ENCODE peak calls at places on chromosomes 7 and 10, in eight cellular contexts. E is heart left ventricle, L is ascending aorta, A is neural progenitor cell, F is astrocyte, U is Peyer's patch, T is GM23338, K is thyroid gland. N is an unnamed sample. For H3K4me1, the result is how much of the 10 kb centered on the place peaks cover.

GRCh38 chr10:133378251-133379096 is 588 bp upstream of the PAOX start:
- DNase-seq in E (peak), L (no peak), A (peak), F (peak), U (peak), T (peak), K (peak), N (no peak)

GRCh38 chr10:117544729-117545140 is 2.2 kb downstream of the EMX2 start:
- DNase-seq in E (no peak), L (no peak), A (peak), F (no peak), U (peak), T (peak), K (no peak), N (no peak)

GRCh38 chr10:59517961-59518360 is 155.6 kb upstream of the FAM13C start:
- DNase-seq in E (no peak), L (no peak), A (no peak), F (no peak), U (no peak), T (no peak), K (no peak), N (no peak)

GRCh38 chr7:98295467-98296220 is 14.2 kb downstream of the BRI3 start:
- DNase-seq in E (no peak), L (no peak), A (no peak), F (no peak), U (no peak), T (no peak), K (peak), N (no peak)

GRCh38 chr7:151304856-151305255 is 36.8 kb upstream of the NUB1 start:
- DNase-seq in E (no peak), L (no peak), A (peak), F (no peak), U (no peak), T (peak), K (no peak), N (no peak)

GRCh38 chr7:73560035-73560835 is 2.7 kb upstream of the BCL7B start:
- DNase-seq in E (no peak), L (no peak), A (no peak), F (peak), U (no peak), T (no peak), K (no peak), N (peak)

GRCh38 chr7:151215396-151215795 is 5.1 kb upstream of the H2BK1 start:
- DNase-seq in E (no peak), L (no peak), A (no peak), F (no peak), U (peak), T (no peak), K (no peak), N (no peak)

GRCh38 chr7:3597243-3597642 is 296.2 kb downstream of the SDK1 start:
- DNase-seq in E (no peak), L (no peak), A (no peak), F (no peak), U (no peak), T (no peak), K (no peak), N (no peak)

GRCh38 chr10:3861785-3862184 is 76.8 kb upstream of the KLF6 start:
- DNase-seq in E (no peak), L (no peak), A (no peak), F (no peak), U (no peak), T (no peak), K (peak), N (no peak)

GRCh38 chr7:16079723-16080122 is 341.6 kb downstream of the CRPPA start:
- DNase-seq in E (no peak), L (no peak), A (no peak), F (no peak), U (no peak), T (no peak), K (no peak), N (no peak)

GRCh38 chr7:39659356-39660013 is 36.1 kb downstream of the RALA start:
- DNase-seq in E (no peak), L (no peak), A (no peak), F (no peak), U (no peak), T (no peak), K (no peak), N (no peak)

GRCh38 chr7:80984619-80985018 is 65.8 kb upstream of the SEMA3C start:
- DNase-seq in E (no peak), L (no peak), A (no peak), F (no peak), U (no peak), T (no peak), K (no peak), N (no peak)

GRCh38 chr7:5093948-5094347 is 48.3 kb downstream of the RBAK start:
- DNase-seq in E (no peak), L (no peak), A (no peak), F (no peak), U (no peak), T (no peak), K (no peak), N (no peak)

GRCh38 chr10:92688927-92689662 is 660 bp upstream of the HHEX start:
- DNase-seq in E (no peak), L (no peak), A (peak), F (peak), U (peak), T (peak), K (peak), N (no peak)

GRCh38 chr7:11317766-11318165 is 344.1 kb downstream of the PHF14 start:
- DNase-seq in E (no peak), L (no peak), A (no peak), F (no peak), U (no peak), T (no peak), K (no peak), N (no peak)

GRCh38 chr10:101574354-101574753 is 13.7 kb downstream of the POLL start:
- DNase-seq in E (no peak), L (no peak), A (no peak), F (no peak), U (no peak), T (no peak), K (no peak), N (no peak)

GRCh38 chr7:116633131-116633988 is 38.6 kb upstream of the MET start:
- DNase-seq in E (no peak), L (no peak), A (no peak), F (peak), U (no peak), T (no peak), K (peak), N (peak)

GRCh38 chr7:30977896-30978564 is 14.3 kb downstream of the GHRHR start:
- DNase-seq in E (no peak), L (no peak), A (peak), F (no peak), U (peak), T (peak), K (peak), N (no peak)

GRCh38 chr10:28496481-28496961 is 36.4 kb upstream of the WAC start:
- DNase-seq in E (no peak), L (no peak), A (no peak), F (no peak), U (no peak), T (no peak), K (peak), N (no peak)

GRCh38 chr10:90179696-90180407 is 478.5 kb downstream of the KIF20B start:
- DNase-seq in E (no peak), L (no peak), A (no peak), F (peak), U (no peak), T (no peak), K (no peak), N (peak)

GRCh38 chr7:23467281-23467680 is 3.0 kb downstream of the IGF2BP3 start:
- DNase-seq in E (no peak), L (no peak), A (peak), F (no peak), U (no peak), T (peak), K (no peak), N (no peak)

GRCh38 chr10:10873289-10873688 is 144.4 kb upstream of the CELF2 start:
- DNase-seq in E (no peak), L (no peak), A (no peak), F (no peak), U (no peak), T (no peak), K (no peak), N (no peak)

GRCh38 chr7:11830582-11831382 is 1.2 kb downstream of the THSD7A start:
- DNase-seq in E (no peak), L (no peak), A (no peak), F (peak), U (no peak), T (peak), K (peak), N (no peak)

GRCh38 chr7:157930441-157930840 is 593.6 kb downstream of the DNAJB6 start:
- DNase-seq in E (no peak), L (no peak), A (no peak), F (no peak), U (no peak), T (no peak), K (no peak), N (no peak)

GRCh38 chr10:35495521-35496238 is 109.5 kb upstream of the GJD4 start:
- DNase-seq in E (no peak), L (no peak), A (peak), F (no peak), U (no peak), T (no peak), K (peak), N (no peak)

DNA sequence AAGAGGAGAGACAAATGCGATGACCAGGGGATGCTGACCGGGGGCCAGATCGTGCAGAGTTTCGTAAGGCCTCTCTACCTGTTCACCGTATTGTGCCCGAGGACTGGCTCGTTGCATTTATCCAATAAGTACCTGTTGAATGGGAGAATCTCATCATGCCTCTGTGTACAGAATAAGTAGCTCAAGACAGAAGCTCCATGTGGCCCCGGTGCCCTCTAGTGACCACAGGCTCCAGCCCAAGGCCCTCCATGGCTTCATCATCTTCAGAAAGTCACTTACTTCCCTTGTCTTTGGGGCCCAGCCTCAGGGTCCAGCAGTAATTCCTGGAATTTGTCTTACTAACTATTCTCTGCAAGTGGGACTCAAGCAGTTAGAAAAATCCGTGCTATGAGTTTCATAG is 151.0 kb downstream of the CHN2 start:
- DNase-seq in E (peak), L (no peak), A (peak), F (no peak), U (peak), T (peak), K (peak), N (no peak)
- TF ChIP-seq CTCF in E (peak), L (no peak), A (peak), F (no peak), U (peak), T (peak), K (no peak), N (peak)

DNA sequence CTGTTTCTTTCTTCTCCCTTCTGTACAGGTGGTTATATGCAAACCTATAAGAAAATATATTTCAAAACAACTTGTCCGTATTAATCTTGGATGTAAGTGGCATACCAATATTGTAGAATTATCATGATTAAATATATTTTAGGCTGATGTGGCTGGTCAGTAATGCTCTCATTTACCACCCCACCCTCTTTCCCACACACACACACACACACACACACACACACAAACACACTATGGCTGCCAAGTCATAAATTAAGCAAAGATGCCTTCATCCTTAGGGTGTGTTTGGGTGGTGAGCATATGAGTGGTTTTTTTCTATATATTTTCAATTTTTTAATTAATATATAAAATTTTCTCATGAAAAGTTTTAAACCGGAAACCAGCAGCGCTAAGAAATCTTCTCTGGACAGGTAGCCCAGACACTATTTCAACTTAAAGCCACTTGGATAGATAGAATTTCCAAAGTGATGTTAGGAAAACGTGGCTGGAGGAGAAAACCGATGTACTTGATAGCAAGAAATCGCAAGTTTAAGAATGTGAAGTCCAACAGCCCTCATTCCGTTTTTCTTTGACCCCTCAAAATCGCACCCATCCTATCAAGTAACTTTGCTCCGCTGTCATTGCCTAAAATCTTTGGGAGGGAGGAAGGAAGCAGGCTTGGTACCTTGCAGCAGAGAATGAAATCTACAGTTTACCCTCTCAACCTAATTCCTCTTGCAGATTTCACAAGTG is 171.7 kb downstream of the FAM107B start:
- DNase-seq in E (no peak), L (no peak), A (no peak), F (peak), U (no peak), T (peak), K (no peak), N (no peak)
- H3K4me1 ChIP-seq in E (under half), L (under half), A (under half), F (under half), U (under half), T (under half), K (under half), N (under half)

DNA sequence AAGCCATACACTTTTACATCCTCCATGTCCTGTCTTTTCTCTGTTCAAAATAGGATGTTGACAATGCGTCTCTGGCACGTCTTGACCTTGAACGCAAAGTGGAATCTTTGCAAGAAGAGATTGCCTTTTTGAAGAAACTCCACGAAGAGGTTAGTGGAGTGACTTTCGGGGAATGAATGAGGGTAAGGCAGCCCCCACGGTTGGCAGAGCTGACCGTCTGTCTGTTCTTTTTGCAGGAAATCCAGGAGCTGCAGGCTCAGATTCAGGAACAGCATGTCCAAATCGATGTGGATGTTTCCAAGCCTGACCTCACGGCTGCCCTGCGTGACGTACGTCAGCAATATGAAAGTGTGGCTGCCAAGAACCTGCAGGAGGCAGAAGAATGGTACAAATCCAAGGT is 5.5 kb downstream of the VIM start:
- DNase-seq in E (no peak), L (no peak), A (no peak), F (no peak), U (no peak), T (no peak), K (peak), N (no peak)
- H3K27ac ChIP-seq in E (no peak), L (peak), A (no peak), F (peak), U (peak), T (no peak), K (peak), N (no peak)

GRCh38 chr10:37819797-37820196 is 37.6 kb downstream of the ZNF248 start:
- DNase-seq in E (no peak), L (no peak), A (no peak), F (no peak), U (no peak), T (no peak), K (no peak), N (no peak)
- TF ChIP-seq CTCF in E (no peak), L (no peak), A (no peak), F (no peak), U (no peak), T (no peak), K (no peak), N (no peak)

GRCh38 chr10:103545771-103546281 is 52.3 kb downstream of the NEURL1 start:
- DNase-seq in E (no peak), L (no peak), A (no peak), F (no peak), U (peak), T (no peak), K (no peak), N (no peak)

GRCh38 chr10:103543617-103544525 is 50.4 kb downstream of the NEURL1 start:
- DNase-seq in E (no peak), L (no peak), A (no peak), F (no peak), U (peak), T (no peak), K (no peak), N (no peak)

GRCh38 chr10:103546401-103546800 is 52.9 kb downstream of the NEURL1 start:
- DNase-seq in E (no peak), L (no peak), A (no peak), F (no peak), U (no peak), T (no peak), K (no peak), N (no peak)

GRCh38 chr10:103544657-103545310 is 51.3 kb downstream of the NEURL1 start:
- DNase-seq in E (no peak), L (no peak), A (no peak), F (no peak), U (peak), T (no peak), K (no peak), N (no peak)

GRCh38 chr10:103545366-103545765 is 51.9 kb downstream of the NEURL1 start:
- DNase-seq in E (no peak), L (no peak), A (no peak), F (no peak), U (no peak), T (no peak), K (no peak), N (no peak)
- H3K4me1 ChIP-seq in E (under half), L (under half), A (under half), F (under half), U (under half), T (under half), K (under half), N (under half)

DNA sequence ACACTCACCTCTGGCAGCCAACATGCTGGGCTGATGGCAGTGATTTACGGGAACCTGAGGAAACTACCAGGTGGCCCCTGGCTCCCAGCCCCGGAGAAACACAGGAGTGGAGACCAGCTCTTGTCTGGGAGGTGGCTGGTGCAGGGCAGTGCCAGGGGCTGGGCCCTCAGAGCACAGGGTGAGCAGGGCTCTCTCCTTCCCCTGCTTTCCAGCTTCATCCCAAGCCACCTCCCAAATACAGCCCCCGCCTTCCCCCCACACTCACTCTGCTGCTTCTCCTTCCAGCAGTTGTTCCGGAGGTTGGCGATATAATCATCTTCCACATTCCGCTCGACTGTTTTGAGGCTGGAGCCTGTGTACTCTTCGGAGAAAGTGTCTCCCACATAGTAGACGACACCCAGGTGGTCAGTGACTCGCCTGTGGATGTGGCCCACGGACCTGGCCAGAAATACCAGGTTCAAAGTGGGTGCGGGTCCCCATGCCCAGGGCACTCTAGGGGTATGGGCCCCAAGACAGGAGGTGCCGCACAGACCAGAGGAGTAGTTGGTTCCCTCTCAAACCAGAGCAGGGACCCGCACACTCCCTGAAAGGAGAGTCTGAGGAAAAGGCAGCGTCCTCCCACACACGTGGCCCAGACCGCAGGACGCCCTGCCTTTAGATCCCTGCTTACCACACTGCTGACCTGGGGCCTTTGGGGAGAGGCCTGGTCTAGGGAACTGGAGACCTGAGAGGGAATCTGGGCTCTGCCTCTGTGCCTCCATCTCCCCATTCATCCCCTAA is 18.3 kb downstream of the DNAJB12 start:
- DNase-seq in E (no peak), L (no peak), A (no peak), F (no peak), U (no peak), T (no peak), K (no peak), N (no peak)
- H3K27ac ChIP-seq in E (peak), L (peak), A (peak), F (no peak), U (peak), T (no peak), K (peak), N (no peak)

DNA sequence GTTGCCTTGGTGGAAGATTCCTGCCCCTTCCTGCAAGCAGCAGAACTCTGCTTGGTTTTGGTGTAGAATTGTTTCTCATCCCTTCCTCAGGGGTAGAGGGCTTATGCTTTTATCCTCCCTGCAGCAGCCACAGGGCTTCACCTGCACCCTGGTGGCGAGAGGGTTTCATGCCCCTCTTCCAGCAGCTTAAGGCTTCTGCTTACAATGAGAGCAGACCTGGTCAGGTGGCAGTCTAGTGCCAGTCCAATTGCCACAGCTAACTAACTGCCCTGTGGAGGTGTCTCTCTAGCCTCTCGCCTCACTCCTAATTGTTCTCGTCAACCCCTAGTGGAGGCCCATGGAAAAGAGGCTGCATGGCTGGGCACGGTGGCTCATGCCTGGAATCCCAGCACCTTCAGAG is 19.3 kb downstream of the ACBD7 start:
- DNase-seq in E (no peak), L (no peak), A (no peak), F (no peak), U (no peak), T (no peak), K (no peak), N (no peak)
- TF ChIP-seq CTCF in E (no peak), L (no peak), A (no peak), F (no peak), U (no peak), T (peak), K (no peak), N (no peak)

GRCh38 chr10:50326757-50327701 is 75.7 kb upstream of the ASAH2 start:
- DNase-seq in E (peak), L (no peak), A (no peak), F (peak), U (no peak), T (no peak), K (no peak), N (peak)
- H3K4me1 ChIP-seq in E (under half), L (under half), A (under half), F (under half), U (under half), T (under half), K (under half), N (under half)

GRCh38 chr10:107238275-107238674 is 73.8 kb upstream of the SORCS1 start:
- DNase-seq in E (no peak), L (no peak), A (no peak), F (no peak), U (no peak), T (no peak), K (no peak), N (no peak)
- H3K27ac ChIP-seq in E (no peak), L (no peak), A (no peak), F (no peak), U (no peak), T (no peak), K (no peak), N (no peak)